ENCODE peak calls at places on chromosome 2, in seven cellular contexts. U is cardiac muscle cell, L is GM12865, Q is mucosa of descending colon, H is B cell, N is fibroblast of the aortic adventitia, M is HFF-Myc. W is an unnamed sample.

GRCh38 chr2:112092286-112093041 is 37.4 kb downstream of the TMEM87B start:
- DNase-seq in U (peak), L (no peak), Q (no peak), H (no peak), N (peak), M (peak), W (peak)

GRCh38 chr2:57692395-57692794 is 354.2 kb upstream of the VRK2 start:
- DNase-seq in U (no peak), L (no peak), Q (no peak), H (no peak), N (no peak), M (no peak), W (no peak)

GRCh38 chr2:179751184-179751809 is 110.1 kb downstream of the ZNF385B start:
- DNase-seq in U (peak), L (peak), Q (no peak), H (no peak), N (peak), M (no peak), W (peak)

GRCh38 chr2:151655663-151656398 is 78.4 kb downstream of the NEB start:
- DNase-seq in U (no peak), L (no peak), Q (no peak), H (no peak), N (no peak), M (no peak), W (no peak)

GRCh38 chr2:241110607-241111442 is 8.7 kb upstream of the MTERF4 start:
- DNase-seq in U (no peak), L (peak), Q (no peak), H (peak), N (no peak), M (no peak), W (no peak)

GRCh38 chr2:230932556-230933511 is 7.8 kb upstream of the GPR55 start:
- DNase-seq in U (peak), L (no peak), Q (no peak), H (peak), N (peak), M (no peak), W (no peak)

GRCh38 chr2:14136030-14136429 is 496.5 kb upstream of the LRATD1 start:
- DNase-seq in U (no peak), L (no peak), Q (no peak), H (no peak), N (no peak), M (no peak), W (no peak)

GRCh38 chr2:223562078-223562477 is 40.1 kb downstream of the SCG2 start:
- DNase-seq in U (no peak), L (no peak), Q (no peak), H (no peak), N (no peak), M (no peak), W (no peak)

GRCh38 chr2:188813846-188814245 is 160.3 kb upstream of the COL3A1 start:
- DNase-seq in U (peak), L (no peak), Q (no peak), H (no peak), N (peak), M (no peak), W (peak)

GRCh38 chr2:8590940-8591339 is 90.9 kb upstream of the ID2 start:
- DNase-seq in U (no peak), L (no peak), Q (no peak), H (no peak), N (no peak), M (no peak), W (no peak)

GRCh38 chr2:199315299-199316179 is 142.2 kb downstream of the SATB2 start:
- DNase-seq in U (peak), L (peak), Q (no peak), H (no peak), N (peak), M (peak), W (peak)

GRCh38 chr2:20525041-20526035 is 78.5 kb downstream of the RHOB start:
- DNase-seq in U (peak), L (peak), Q (no peak), H (peak), N (peak), M (no peak), W (peak)

GRCh38 chr2:186518945-186519344 is 32.9 kb downstream of the ZC3H15 start:
- DNase-seq in U (peak), L (no peak), Q (no peak), H (no peak), N (no peak), M (no peak), W (peak)

GRCh38 chr2:105627530-105627929 is 117.2 kb upstream of the NCK2 start:
- DNase-seq in U (peak), L (no peak), Q (no peak), H (no peak), N (no peak), M (no peak), W (no peak)

GRCh38 chr2:240919161-240919781 is 13.1 kb downstream of the CROCC2 start:
- DNase-seq in U (no peak), L (no peak), Q (no peak), H (peak), N (no peak), M (no peak), W (no peak)

GRCh38 chr2:27909901-27910300 is 19.4 kb downstream of the BABAM2 start:
- DNase-seq in U (no peak), L (no peak), Q (no peak), H (no peak), N (no peak), M (no peak), W (no peak)

GRCh38 chr2:132736059-132736458 is 66.1 kb upstream of the LYPD1 start:
- DNase-seq in U (no peak), L (no peak), Q (no peak), H (no peak), N (no peak), M (no peak), W (no peak)

GRCh38 chr2:215401896-215402379 is 33.9 kb downstream of the FN1 start:
- DNase-seq in U (peak), L (no peak), Q (no peak), H (no peak), N (peak), M (peak), W (peak)

GRCh38 chr2:38527338-38528007 is 75.3 kb downstream of the HNRNPLL start:
- DNase-seq in U (no peak), L (no peak), Q (no peak), H (no peak), N (no peak), M (no peak), W (no peak)

GRCh38 chr2:109171444-109172334 is 42.7 kb downstream of the SH3RF3 start:
- DNase-seq in U (peak), L (no peak), Q (peak), H (no peak), N (peak), M (peak), W (peak)

GRCh38 chr2:174787485-174788205 is 23.4 kb upstream of the CHRNA1 start:
- DNase-seq in U (peak), L (no peak), Q (no peak), H (no peak), N (peak), M (peak), W (peak)

GRCh38 chr2:199861116-199861774 is 10.3 kb upstream of the FTCDNL1 start:
- DNase-seq in U (peak), L (peak), Q (no peak), H (no peak), N (peak), M (no peak), W (peak)

GRCh38 chr2:96259497-96259921 is 6.3 kb downstream of the TMEM127 start:
- DNase-seq in U (no peak), L (no peak), Q (peak), H (peak), N (no peak), M (no peak), W (no peak)

GRCh38 chr2:102289129-102289528 is 22.2 kb upstream of the IL1RL1 start:
- DNase-seq in U (peak), L (no peak), Q (no peak), H (no peak), N (no peak), M (no peak), W (no peak)

GRCh38 chr2:215808996-215809395 is 204.4 kb downstream of the MREG start:
- DNase-seq in U (peak), L (no peak), Q (no peak), H (no peak), N (peak), M (no peak), W (no peak)

GRCh38 chr2:142463047-142463446 is 332.2 kb upstream of the LRP1B start:
- DNase-seq in U (no peak), L (no peak), Q (no peak), H (no peak), N (no peak), M (no peak), W (no peak)

GRCh38 chr2:46909771-46910419 is 5.7 kb downstream of the MCFD2 start:
- DNase-seq in U (peak), L (peak), Q (no peak), H (peak), N (peak), M (no peak), W (peak)

GRCh38 chr2:171956135-171956830 is 34.0 kb downstream of the HAT1 start:
- DNase-seq in U (no peak), L (no peak), Q (no peak), H (no peak), N (no peak), M (no peak), W (no peak)

GRCh38 chr2:171958475-171958874 is 36.2 kb downstream of the HAT1 start:
- DNase-seq in U (peak), L (no peak), Q (no peak), H (no peak), N (peak), M (no peak), W (peak)

GRCh38 chr2:171960570-171960969 is 38.3 kb downstream of the HAT1 start:
- DNase-seq in U (no peak), L (no peak), Q (no peak), H (no peak), N (no peak), M (no peak), W (no peak)

GRCh38 chr2:171959998-171960397 is 37.7 kb downstream of the HAT1 start:
- DNase-seq in U (no peak), L (no peak), Q (no peak), H (no peak), N (no peak), M (no peak), W (no peak)

GRCh38 chr2:171957061-171957460 is 34.8 kb downstream of the HAT1 start:
- DNase-seq in U (peak), L (no peak), Q (no peak), H (no peak), N (peak), M (peak), W (no peak)
- TF ChIP-seq CTCF in U (peak), L (no peak), Q (no peak), H (no peak), N (peak), M (peak), W (no peak)

GRCh38 chr2:160377204-160377995 is 116.2 kb downstream of the RBMS1 start:
- DNase-seq in U (peak), L (no peak), Q (no peak), H (no peak), N (peak), M (no peak), W (no peak)
- TF ChIP-seq CTCF in U (no peak), L (no peak), Q (no peak), H (no peak), N (peak), M (no peak), W (peak)

GRCh38 chr2:71005271-71006202 is 10.9 kb upstream of the TEX261 start:
- DNase-seq in U (no peak), L (no peak), Q (no peak), H (no peak), N (no peak), M (no peak), W (no peak)

GRCh38 chr2:71008342-71008741 is 13.7 kb upstream of the TEX261 start:
- DNase-seq in U (no peak), L (no peak), Q (no peak), H (no peak), N (no peak), M (no peak), W (no peak)

GRCh38 chr2:71006287-71006686 is 11.6 kb upstream of the TEX261 start:
- DNase-seq in U (no peak), L (no peak), Q (no peak), H (no peak), N (no peak), M (no peak), W (no peak)

GRCh38 chr2:71004857-71005256 is 10.2 kb upstream of the TEX261 start:
- DNase-seq in U (no peak), L (no peak), Q (no peak), H (no peak), N (no peak), M (no peak), W (no peak)

GRCh38 chr2:71006955-71007799 is 12.5 kb upstream of the TEX261 start:
- DNase-seq in U (no peak), L (no peak), Q (no peak), H (no peak), N (no peak), M (no peak), W (no peak)
- TF ChIP-seq CTCF in U (no peak), L (no peak), Q (no peak), H (no peak), N (no peak), M (no peak), W (no peak)

GRCh38 chr2:184611221-184612085 is 13.1 kb downstream of the ZNF804A start:
- DNase-seq in U (peak), L (peak), Q (no peak), H (no peak), N (peak), M (no peak), W (peak)
- TF ChIP-seq CTCF in U (peak), L (peak), Q (no peak), H (peak), N (peak), M (peak), W (peak)

DNA sequence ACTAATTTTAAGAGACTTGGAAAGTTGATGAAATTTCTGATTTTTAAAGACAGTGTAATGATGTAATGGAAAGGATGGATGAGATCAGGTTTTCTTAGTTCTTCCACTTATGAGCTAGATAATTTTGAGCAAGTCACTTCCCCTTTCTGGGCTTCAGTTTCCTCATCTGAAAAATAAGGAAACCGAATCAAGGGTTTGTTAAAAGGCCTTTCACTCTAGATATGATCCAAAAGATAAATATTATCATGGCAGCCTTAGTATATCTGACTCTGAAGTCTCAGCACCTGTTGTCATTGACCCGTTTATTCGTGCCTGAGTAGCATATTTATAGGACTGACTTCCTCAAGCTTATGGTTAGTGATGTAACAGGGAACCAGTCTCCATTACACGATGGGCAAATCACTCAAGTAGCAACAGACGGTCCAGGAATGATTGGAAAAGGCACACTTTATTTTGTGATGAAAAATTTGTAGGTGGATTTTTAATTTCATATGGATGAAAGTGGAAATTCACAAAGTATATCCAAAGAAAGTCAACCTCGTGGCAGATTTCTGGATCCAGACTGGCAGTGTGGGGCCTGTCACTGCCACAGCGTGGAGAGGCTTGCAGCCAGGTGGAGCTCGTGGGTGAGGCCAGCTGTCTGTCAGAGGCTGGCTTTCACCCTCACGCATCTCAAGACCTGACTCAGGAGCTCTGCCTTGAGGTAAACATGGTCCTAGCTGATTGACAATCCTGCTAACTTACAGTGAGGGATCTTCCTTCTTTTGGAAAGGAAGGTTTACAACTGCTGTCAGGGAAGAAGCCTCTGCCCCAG is 137.9 kb upstream of the CXCR4 start:
- DNase-seq in U (no peak), L (peak), Q (no peak), H (peak), N (no peak), M (no peak), W (no peak)
- TF ChIP-seq CTCF in U (no peak), L (no peak), Q (no peak), H (peak), N (no peak), M (no peak), W (no peak)

DNA sequence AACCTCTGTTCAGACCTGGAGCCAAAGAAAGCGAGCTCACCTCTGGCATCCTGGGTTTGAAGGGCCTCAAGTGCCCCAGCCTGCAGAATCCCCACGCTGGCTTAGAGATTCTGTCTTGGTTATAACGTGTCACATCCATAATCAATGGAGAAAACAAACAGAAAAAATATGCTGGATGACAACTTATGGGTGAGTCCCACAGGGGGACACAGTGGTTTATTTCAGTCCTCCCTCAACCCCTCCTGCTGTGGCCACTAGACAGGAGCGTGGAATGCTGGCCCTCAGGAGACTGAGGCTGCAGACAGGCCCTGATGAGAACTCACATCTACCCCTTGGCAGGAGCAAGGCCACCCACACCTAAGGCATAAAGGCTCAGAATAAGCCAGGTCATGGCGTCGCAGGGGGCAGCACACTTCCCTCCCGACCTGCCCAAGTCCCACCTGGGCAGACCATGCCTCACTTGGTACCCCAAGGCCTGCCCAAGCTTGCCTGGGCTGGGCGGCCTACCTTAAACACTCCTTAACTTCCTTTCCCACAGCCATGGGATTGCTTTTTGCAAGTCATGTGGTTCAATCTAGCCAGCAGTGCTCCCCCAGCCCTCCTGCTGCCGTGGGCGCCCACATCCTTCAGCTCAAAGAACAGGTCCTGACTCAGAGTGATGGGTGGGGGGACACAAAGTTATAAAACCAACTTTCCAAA is 19.9 kb downstream of the COX7A2L start:
- DNase-seq in U (no peak), L (no peak), Q (no peak), H (no peak), N (no peak), M (no peak), W (no peak)
- TF ChIP-seq CTCF in U (no peak), L (no peak), Q (no peak), H (no peak), N (no peak), M (no peak), W (no peak)

GRCh38 chr2:74333175-74333574 is 10.0 kb downstream of the SLC4A5 start:
- DNase-seq in U (peak), L (peak), Q (peak), H (no peak), N (peak), M (peak), W (peak)
- TF ChIP-seq CTCF in U (peak), L (peak), Q (no peak), H (no peak), N (peak), M (peak), W (peak)